ENCODE peak calls at places on chromosomes 4 and X, in ten cellular contexts. U is prostate gland, W is transverse colon, T is upper lobe of left lung, V is endothelial cell of umbilical vein, O is SK-N-SH, H is esophagus muscularis mucosa, B is HL-60, Z is stomach, E is spleen. D is an unnamed sample.

GRCh38 chr4:116024954-116025708 is 911.7 kb upstream of the NDST4 start:
- DNase-seq in B (no peak), V (no peak), T (no peak), O (no peak), U (no peak), Z (no peak), H (no peak), E (no peak), W (no peak), D (no peak)

GRCh38 chr4:158176776-158177175 is 4.0 kb upstream of the GASK1B start:
- DNase-seq in H (no peak), Z (no peak), O (no peak), B (no peak), W (no peak), U (no peak), E (no peak), T (no peak), V (no peak), D (no peak)

GRCh38 chr4:153831236-153831635 is 42.4 kb upstream of the SFRP2 start:
- DNase-seq in H (no peak), U (no peak), B (no peak), T (no peak), V (no peak), W (no peak), E (no peak), O (no peak), Z (no peak), D (no peak)

GRCh38 chrX:22095306-22095705 is 63.2 kb downstream of the PHEX start:
- DNase-seq in H (no peak), W (peak; percentile 10), U (no peak), B (no peak), V (no peak), T (no peak), O (no peak), E (no peak), Z (no peak), D (no peak)

GRCh38 chrX:45557390-45557789 is 356.7 kb upstream of the DIPK2B start:
- DNase-seq in O (no peak), B (no peak), U (no peak), H (no peak), W (no peak), E (no peak), T (no peak), V (peak; percentile 37), Z (no peak), D (no peak)

GRCh38 chr4:83075271-83075670 is 39.3 kb downstream of the PLAC8 start:
- DNase-seq in E (no peak), H (no peak), B (no peak), V (no peak), O (no peak), T (no peak), Z (no peak), W (no peak), U (no peak), D (no peak)

GRCh38 chr4:12791536-12791935 is 692.6 kb downstream of the RAB28 start:
- DNase-seq in B (no peak), T (no peak), H (no peak), W (no peak), O (no peak), Z (no peak), V (no peak), E (no peak), U (no peak), D (peak; percentile 39)

GRCh38 chr4:139314047-139314800 is 11.9 kb upstream of the NDUFC1 start:
- DNase-seq in O (no peak), U (no peak), H (no peak), B (no peak), T (no peak), Z (no peak), W (no peak), E (no peak), V (no peak), D (no peak)

GRCh38 chrX:48490661-48491060 is 14.7 kb downstream of the FTSJ1 start:
- DNase-seq in W (no peak), T (no peak), B (no peak), U (no peak), H (no peak), Z (no peak), E (no peak), V (no peak), O (no peak), D (no peak)

GRCh38 chrX:48491809-48492208 is 15.8 kb downstream of the FTSJ1 start:
- DNase-seq in H (no peak), B (no peak), E (peak; percentile 35), W (no peak), U (no peak), Z (no peak), V (no peak), T (no peak), O (no peak), D (no peak)

GRCh38 chrX:48489296-48489695 is 13.3 kb downstream of the FTSJ1 start:
- DNase-seq in Z (no peak), T (no peak), E (peak; percentile 58), V (no peak), B (no peak), W (no peak), U (no peak), O (no peak), H (no peak), D (no peak)

GRCh38 chrX:48488034-48488433 is 12.0 kb downstream of the FTSJ1 start:
- DNase-seq in U (no peak), O (no peak), E (peak; percentile 27), H (no peak), W (no peak), B (no peak), V (no peak), Z (no peak), T (no peak), D (no peak)

DNA sequence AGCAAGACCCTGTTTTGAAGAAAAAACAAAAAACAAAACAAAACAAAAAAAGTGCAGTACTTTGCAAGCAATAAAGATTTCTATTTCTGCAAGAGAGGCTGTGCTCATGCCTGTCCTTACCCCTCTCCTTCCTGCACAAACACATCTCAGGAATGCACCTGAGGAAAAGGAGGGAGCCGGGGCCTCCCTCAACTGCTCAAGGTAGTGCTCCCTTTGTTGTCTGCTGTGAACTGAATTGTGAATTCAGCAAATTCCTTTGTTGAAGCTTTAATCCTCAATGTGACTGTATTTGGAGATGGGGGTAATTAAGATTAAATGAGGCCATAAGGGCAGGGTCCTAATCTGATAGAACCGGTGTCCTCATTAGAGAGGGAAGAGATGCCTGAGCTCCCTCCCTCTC is 13.9 kb downstream of the FTSJ1 start:
- DNase-seq in O (no peak), U (no peak), E (no peak), V (no peak), W (no peak), H (no peak), Z (no peak), T (no peak), B (no peak), D (no peak)
- TF ChIP-seq POLR2AphosphoS5 in O (no peak), U (no peak), E (no peak), V (no peak), W (no peak), H (no peak), Z (no peak), T (no peak), B (no peak), D (no peak)

DNA sequence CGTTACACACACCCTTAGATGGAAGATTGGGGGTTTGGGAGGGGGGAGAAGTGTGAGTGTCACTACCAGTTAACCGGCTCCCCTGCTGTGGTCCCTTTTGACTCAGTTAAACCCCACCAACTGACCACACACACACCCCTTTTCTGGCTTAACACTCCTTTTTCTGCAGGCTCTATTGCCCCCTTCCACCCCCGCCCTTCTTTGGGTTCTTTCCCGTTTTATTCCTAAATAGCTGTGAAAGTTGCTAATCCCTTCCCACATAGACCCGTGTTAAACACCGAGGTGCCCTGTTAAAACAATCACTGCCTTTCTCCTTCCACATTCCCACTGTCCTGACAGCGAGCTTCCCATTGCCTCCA is 3.7 kb upstream of the NR3C2 start:
- DNase-seq in U (no peak), T (no peak), E (no peak), H (no peak), V (no peak), O (no peak), B (no peak), W (no peak), Z (no peak), D (no peak)
- H3K27ac ChIP-seq in U (peak overlapping the region; percentile 86), T (peak overlapping the region; percentile 95), E (peak overlapping the region; percentile 95), H (peak overlapping the region; percentile 96), V (peak overlapping the region; percentile 57), O (no peak overlapping the region), B (no peak overlapping the region), W (peak overlapping the region; percentile 93), Z (peak overlapping the region; percentile 97), D (no peak overlapping the region)

GRCh38 chr4:53816561-53816960 is 225.3 kb upstream of the LNX1 start:
- DNase-seq in B (no peak), Z (no peak), H (no peak), U (no peak), V (no peak), O (no peak), W (no peak), T (no peak), E (no peak), D (no peak)

GRCh38 chr4:53813991-53814390 is 222.7 kb upstream of the LNX1 start:
- DNase-seq in E (no peak), U (no peak), V (no peak), T (no peak), B (no peak), W (no peak), Z (no peak), O (peak; percentile 4), H (no peak), D (no peak)

GRCh38 chr4:53821179-53821851 is 230.0 kb upstream of the LNX1 start:
- DNase-seq in Z (no peak), B (no peak), E (no peak), V (no peak), H (no peak), O (no peak), T (no peak), U (no peak), W (no peak), D (no peak)

GRCh38 chr4:53818112-53818511 is 226.8 kb upstream of the LNX1 start:
- DNase-seq in B (no peak), T (no peak), V (no peak), O (no peak), W (no peak), U (no peak), E (no peak), Z (no peak), H (no peak), D (no peak)
- TF ChIP-seq POLR2AphosphoS5 in B (no peak), T (no peak), V (no peak), O (no peak), W (peak; percentile 96), U (no peak), E (no peak), Z (peak; percentile 68), H (no peak), D (no peak)

DNA sequence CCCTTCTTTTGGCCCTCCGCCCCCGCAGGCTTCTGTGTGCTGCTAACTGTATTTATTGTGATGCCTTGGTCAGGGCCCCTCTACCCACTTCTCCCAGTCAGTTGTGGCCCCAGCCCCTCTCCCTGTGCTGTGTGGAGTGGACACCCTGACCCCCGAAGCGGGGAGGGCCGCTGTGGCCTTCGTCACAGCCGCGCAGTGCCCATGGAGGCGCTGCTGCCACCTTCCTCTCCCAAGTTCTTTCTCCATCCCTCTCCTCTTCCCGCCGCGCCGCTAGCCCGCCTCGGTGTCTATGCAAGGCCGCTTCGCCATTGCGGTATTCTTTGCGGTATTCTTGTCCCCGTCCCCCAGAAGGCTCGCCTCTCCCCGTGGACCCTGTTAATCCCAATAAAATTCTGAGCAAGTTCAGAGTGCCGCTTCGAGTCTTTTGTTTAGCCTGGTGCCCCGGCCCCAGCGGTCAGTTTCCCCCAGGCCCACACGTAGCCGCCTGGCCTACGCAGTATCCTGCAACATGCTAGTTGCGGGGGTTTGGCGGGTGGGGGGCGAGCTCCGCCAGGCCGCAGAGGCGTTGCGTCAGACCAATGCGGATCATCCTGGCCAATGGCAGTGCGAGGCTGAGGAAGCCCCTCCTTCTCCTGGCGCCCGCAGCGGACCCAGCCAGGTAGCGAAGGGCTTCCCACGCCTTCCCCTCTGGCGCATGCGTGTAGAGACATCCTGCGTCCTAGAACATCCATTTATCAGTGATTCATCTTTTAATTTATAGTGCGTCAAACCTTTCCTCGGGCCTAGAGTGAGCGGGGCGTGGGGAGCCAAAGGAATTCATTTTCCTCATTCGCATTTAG is 5.6 kb upstream of the KANTR start:
- DNase-seq in O (peak; percentile 86), Z (peak; percentile 84), U (peak; percentile 81), B (no peak), W (peak; percentile 84), T (peak; percentile 74), H (peak; percentile 92), E (peak; percentile 89), V (peak; percentile 84), D (no peak)
- H3K27ac ChIP-seq in O (peak overlapping the region; percentile 86), Z (peak overlapping the region; percentile 92), U (peak overlapping the region; percentile 88), B (no peak overlapping the region), W (peak overlapping the region; percentile 76), T (peak overlapping the region; percentile 51), H (peak overlapping the region; percentile 84), E (peak overlapping the region; percentile 80), V (peak overlapping the region; percentile 75), D (peak overlapping the region; percentile 84)

D was measured in SK-N-MC.